ENCODE peak calls at places on chromosome 11, in seven cellular contexts. One of them, this sample, is unnamed.

GRCh38 chr11:132373405-132374141 is 1003.2 kb downstream of the NTM start:
- DNase-seq in esophagus muscularis mucosa: no peak
- DNase-seq in HepG2: no peak
- DNase-seq in neuronal stem cell: no peak
- DNase-seq in pancreas: no peak
- DNase-seq in lower lobe of right lung: no peak
- DNase-seq in kidney: no peak
- DNase-seq in this sample: no peak

GRCh38 chr11:10657308-10658271 is 36.0 kb downstream of the IRAG1 start:
- DNase-seq in esophagus muscularis mucosa: no peak
- DNase-seq in HepG2: no peak
- DNase-seq in neuronal stem cell: no peak
- DNase-seq in pancreas: no peak
- DNase-seq in lower lobe of right lung: no peak
- DNase-seq in kidney: no peak
- DNase-seq in this sample: no peak

GRCh38 chr11:6599449-6599848 is 4.0 kb downstream of the RRP8 start:
- DNase-seq in esophagus muscularis mucosa: peak; percentile 12
- DNase-seq in HepG2: no peak
- DNase-seq in neuronal stem cell: no peak
- DNase-seq in pancreas: no peak
- DNase-seq in lower lobe of right lung: no peak
- DNase-seq in kidney: no peak
- DNase-seq in this sample: no peak

GRCh38 chr11:110366234-110366633 is 63.5 kb upstream of the FDX1 start:
- DNase-seq in esophagus muscularis mucosa: no peak
- DNase-seq in HepG2: no peak
- DNase-seq in neuronal stem cell: no peak
- DNase-seq in pancreas: peak; percentile 76
- DNase-seq in lower lobe of right lung: peak; percentile 87
- DNase-seq in kidney: peak; percentile 70
- DNase-seq in this sample: no peak

GRCh38 chr11:2257023-2257700 is 13.2 kb downstream of the ASCL2 start:
- DNase-seq in esophagus muscularis mucosa: peak; percentile 55
- DNase-seq in HepG2: no peak
- DNase-seq in neuronal stem cell: no peak
- DNase-seq in pancreas: peak; percentile 57
- DNase-seq in lower lobe of right lung: peak; percentile 53
- DNase-seq in kidney: peak; percentile 95
- DNase-seq in this sample: no peak

GRCh38 chr11:12110714-12111481 is 508 bp downstream of the MICAL2 start:
- DNase-seq in esophagus muscularis mucosa: no peak
- DNase-seq in HepG2: no peak
- DNase-seq in neuronal stem cell: peak; percentile 21
- DNase-seq in pancreas: peak; percentile 70
- DNase-seq in lower lobe of right lung: peak; percentile 70
- DNase-seq in kidney: peak; percentile 82
- DNase-seq in this sample: no peak

GRCh38 chr11:6926208-6927029 is at the start of gene ZNF215:
- DNase-seq in esophagus muscularis mucosa: no peak
- DNase-seq in HepG2: no peak
- DNase-seq in neuronal stem cell: peak; percentile 78
- DNase-seq in pancreas: peak; percentile 79
- DNase-seq in lower lobe of right lung: peak; percentile 87
- DNase-seq in kidney: peak; percentile 87
- DNase-seq in this sample: peak; percentile 24

GRCh38 chr11:35050596-35050995 is 88.4 kb upstream of the CD44 start:
- DNase-seq in esophagus muscularis mucosa: no peak
- DNase-seq in HepG2: no peak
- DNase-seq in neuronal stem cell: no peak
- DNase-seq in pancreas: no peak
- DNase-seq in lower lobe of right lung: no peak
- DNase-seq in kidney: no peak
- DNase-seq in this sample: no peak

GRCh38 chr11:72283947-72284346 is 40.0 kb upstream of the PHOX2A start:
- DNase-seq in esophagus muscularis mucosa: no peak
- DNase-seq in HepG2: no peak
- DNase-seq in neuronal stem cell: no peak
- DNase-seq in pancreas: no peak
- DNase-seq in lower lobe of right lung: no peak
- DNase-seq in kidney: no peak
- DNase-seq in this sample: no peak

GRCh38 chr11:69167916-69168691 is 12.4 kb downstream of the SMIM38 start:
- DNase-seq in esophagus muscularis mucosa: no peak
- DNase-seq in HepG2: no peak
- DNase-seq in neuronal stem cell: no peak
- DNase-seq in pancreas: no peak
- DNase-seq in lower lobe of right lung: no peak
- DNase-seq in kidney: no peak
- DNase-seq in this sample: no peak

GRCh38 chr11:131691558-131692041 is 321.2 kb downstream of the NTM start:
- DNase-seq in esophagus muscularis mucosa: no peak
- DNase-seq in HepG2: no peak
- DNase-seq in neuronal stem cell: no peak
- DNase-seq in pancreas: peak; percentile 67
- DNase-seq in lower lobe of right lung: no peak
- DNase-seq in kidney: peak; percentile 54
- DNase-seq in this sample: no peak

GRCh38 chr11:48103621-48104561 is 112.7 kb upstream of the OR4B1 start:
- DNase-seq in esophagus muscularis mucosa: peak; percentile 88
- DNase-seq in HepG2: peak; percentile 29
- DNase-seq in neuronal stem cell: no peak
- DNase-seq in pancreas: no peak
- DNase-seq in lower lobe of right lung: no peak
- DNase-seq in kidney: no peak
- DNase-seq in this sample: no peak

GRCh38 chr11:75480185-75480889 is 45.4 kb downstream of the GDPD5 start:
- DNase-seq in esophagus muscularis mucosa: no peak
- DNase-seq in HepG2: no peak
- DNase-seq in neuronal stem cell: no peak
- DNase-seq in pancreas: no peak
- DNase-seq in lower lobe of right lung: no peak
- DNase-seq in kidney: no peak
- DNase-seq in this sample: no peak

GRCh38 chr11:69253028-69253427 is 40.9 kb upstream of the MYEOV start:
- DNase-seq in esophagus muscularis mucosa: no peak
- DNase-seq in HepG2: no peak
- DNase-seq in neuronal stem cell: no peak
- DNase-seq in pancreas: no peak
- DNase-seq in lower lobe of right lung: no peak
- DNase-seq in kidney: no peak
- DNase-seq in this sample: no peak

DNA sequence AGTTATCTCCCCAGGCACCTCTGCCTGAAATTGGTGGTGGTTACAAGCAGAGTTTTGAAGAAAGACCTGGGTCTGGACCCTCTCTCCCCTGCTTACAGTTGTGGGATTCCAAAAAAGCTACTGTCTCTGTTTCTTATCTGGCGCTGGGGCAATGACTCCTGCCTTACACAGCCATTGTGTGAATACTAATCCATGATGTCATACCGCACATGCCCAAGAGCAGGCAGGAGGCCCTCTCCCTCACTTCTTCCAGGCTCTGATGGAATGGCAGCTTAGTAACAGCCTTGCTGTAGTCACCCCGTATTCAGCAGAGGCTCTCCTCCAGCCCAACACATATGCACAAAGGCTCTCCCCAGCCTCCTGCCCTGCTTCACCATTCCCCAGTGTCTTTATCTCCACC is 165.8 kb downstream of the ETS1 start:
- DNase-seq in esophagus muscularis mucosa: no peak
- DNase-seq in HepG2: no peak
- DNase-seq in neuronal stem cell: no peak
- DNase-seq in pancreas: no peak
- DNase-seq in lower lobe of right lung: no peak
- DNase-seq in kidney: no peak
- DNase-seq in this sample: no peak
- H3K4me3 ChIP-seq in esophagus muscularis mucosa: no peak overlapping the region
- H3K4me3 ChIP-seq in HepG2: no peak overlapping the region
- H3K4me3 ChIP-seq in neuronal stem cell: no peak overlapping the region
- H3K4me3 ChIP-seq in pancreas: no peak overlapping the region
- H3K4me3 ChIP-seq in lower lobe of right lung: no peak overlapping the region
- H3K4me3 ChIP-seq in kidney: no peak overlapping the region
- H3K4me3 ChIP-seq in this sample: no peak overlapping the region

GRCh38 chr11:70824590-70825300 is 426.4 kb downstream of the CTTN start:
- DNase-seq in esophagus muscularis mucosa: no peak
- DNase-seq in HepG2: no peak
- DNase-seq in neuronal stem cell: no peak
- DNase-seq in pancreas: no peak
- DNase-seq in lower lobe of right lung: no peak
- DNase-seq in kidney: no peak
- DNase-seq in this sample: no peak

GRCh38 chr11:70826541-70826943 is 425.8 kb downstream of the SHANK2 start:
- DNase-seq in esophagus muscularis mucosa: no peak
- DNase-seq in HepG2: no peak
- DNase-seq in neuronal stem cell: peak; percentile 57
- DNase-seq in pancreas: no peak
- DNase-seq in lower lobe of right lung: no peak
- DNase-seq in kidney: peak; percentile 45
- DNase-seq in this sample: no peak

GRCh38 chr11:70828498-70829159 is 423.7 kb downstream of the SHANK2 start:
- DNase-seq in esophagus muscularis mucosa: no peak
- DNase-seq in HepG2: no peak
- DNase-seq in neuronal stem cell: no peak
- DNase-seq in pancreas: no peak
- DNase-seq in lower lobe of right lung: no peak
- DNase-seq in kidney: no peak
- DNase-seq in this sample: no peak

GRCh38 chr11:70825893-70826540 is 426.4 kb downstream of the SHANK2 start:
- DNase-seq in esophagus muscularis mucosa: no peak
- DNase-seq in HepG2: no peak
- DNase-seq in neuronal stem cell: peak; percentile 26
- DNase-seq in pancreas: no peak
- DNase-seq in lower lobe of right lung: no peak
- DNase-seq in kidney: no peak
- DNase-seq in this sample: no peak

DNA sequence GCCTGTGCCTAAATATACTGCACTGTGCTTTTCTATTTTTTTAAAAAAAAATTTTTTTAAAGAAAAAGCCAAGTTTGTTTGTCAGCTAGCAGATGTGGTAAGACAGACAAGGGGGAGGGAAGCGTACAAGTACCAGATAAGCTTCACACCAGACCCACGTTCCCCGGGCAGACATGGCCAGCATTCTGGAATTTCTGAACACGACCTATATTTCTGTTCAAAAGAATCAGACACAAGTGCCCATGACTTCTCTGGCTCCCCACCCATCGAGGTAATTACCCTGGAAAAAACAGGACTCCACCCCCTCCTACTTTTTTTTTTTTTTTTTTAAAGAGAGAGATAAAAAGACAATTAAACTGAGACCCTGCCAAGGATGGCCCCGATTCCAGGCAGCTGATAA is 425.4 kb downstream of the SHANK2 start:
- DNase-seq in esophagus muscularis mucosa: no peak
- DNase-seq in HepG2: no peak
- DNase-seq in neuronal stem cell: no peak
- DNase-seq in pancreas: no peak
- DNase-seq in lower lobe of right lung: no peak
- DNase-seq in kidney: no peak
- DNase-seq in this sample: no peak
- H3K4me3 ChIP-seq in esophagus muscularis mucosa: peak overlapping the region; percentile 52
- H3K4me3 ChIP-seq in HepG2: no peak overlapping the region
- H3K4me3 ChIP-seq in neuronal stem cell: no peak overlapping the region
- H3K4me3 ChIP-seq in pancreas: no peak overlapping the region
- H3K4me3 ChIP-seq in lower lobe of right lung: no peak overlapping the region
- H3K4me3 ChIP-seq in kidney: no peak overlapping the region
- H3K4me3 ChIP-seq in this sample: no peak overlapping the region

DNA sequence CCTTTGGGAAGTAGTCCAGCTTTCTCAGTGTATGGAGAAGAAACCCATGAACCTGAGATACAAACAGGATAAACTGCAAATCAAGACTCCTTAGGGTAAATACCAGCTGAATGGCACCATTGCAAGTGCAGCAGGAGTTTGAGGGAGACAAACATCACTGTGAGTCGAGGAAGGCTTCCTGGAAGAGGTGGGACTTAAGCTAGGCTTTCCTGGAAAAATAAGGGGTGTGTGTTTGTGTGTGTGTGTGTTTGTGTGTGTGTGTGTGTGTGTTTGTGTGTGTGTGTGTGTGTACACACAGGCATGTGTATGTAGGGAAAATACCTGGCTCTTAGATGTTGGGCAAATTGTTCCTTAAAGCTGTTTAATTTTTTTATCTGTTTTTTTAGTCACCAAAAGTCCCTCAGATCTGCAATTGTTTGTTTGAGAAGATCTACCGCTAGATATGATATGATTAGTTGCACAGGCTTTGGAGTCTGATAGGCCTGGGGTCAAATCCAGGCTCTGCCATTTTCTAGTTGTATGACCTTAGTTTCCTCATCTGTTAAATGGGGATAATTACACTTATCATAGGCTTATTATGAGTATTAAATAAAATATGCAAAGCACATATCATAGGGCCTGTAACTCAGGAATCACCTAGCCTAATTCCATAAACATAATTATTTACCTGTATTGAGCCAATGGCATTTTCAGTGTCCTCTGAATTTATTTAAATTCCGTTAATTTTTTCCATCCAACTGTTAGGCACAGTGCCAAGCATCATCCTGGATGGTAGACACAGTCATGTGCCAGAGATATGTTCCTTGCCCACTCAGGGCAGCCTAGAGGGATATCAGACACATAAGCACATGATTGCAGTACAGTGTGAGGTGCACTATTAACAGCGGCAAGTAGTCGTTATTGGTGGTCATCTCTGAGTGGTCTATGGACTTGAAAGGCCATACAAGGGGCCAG is 85.6 kb upstream of the EED start:
- DNase-seq in esophagus muscularis mucosa: no peak
- DNase-seq in HepG2: no peak
- DNase-seq in neuronal stem cell: no peak
- DNase-seq in pancreas: no peak
- DNase-seq in lower lobe of right lung: no peak
- DNase-seq in kidney: no peak
- DNase-seq in this sample: no peak
- H3K4me3 ChIP-seq in esophagus muscularis mucosa: no peak overlapping the region
- H3K4me3 ChIP-seq in HepG2: no peak overlapping the region
- H3K4me3 ChIP-seq in neuronal stem cell: no peak overlapping the region
- H3K4me3 ChIP-seq in pancreas: no peak overlapping the region
- H3K4me3 ChIP-seq in lower lobe of right lung: no peak overlapping the region
- H3K4me3 ChIP-seq in kidney: no peak overlapping the region
- H3K4me3 ChIP-seq in this sample: no peak overlapping the region

GRCh38 chr11:118911113-118911879 is 14.4 kb downstream of the BCL9L start:
- DNase-seq in esophagus muscularis mucosa: no peak
- DNase-seq in HepG2: peak; percentile 83
- DNase-seq in neuronal stem cell: no peak
- DNase-seq in pancreas: no peak
- DNase-seq in lower lobe of right lung: no peak
- DNase-seq in kidney: peak; percentile 83
- DNase-seq in this sample: no peak

GRCh38 chr11:118913411-118914125 is 12.2 kb downstream of the BCL9L start:
- DNase-seq in esophagus muscularis mucosa: no peak
- DNase-seq in HepG2: no peak
- DNase-seq in neuronal stem cell: no peak
- DNase-seq in pancreas: no peak
- DNase-seq in lower lobe of right lung: peak; percentile 52
- DNase-seq in kidney: peak; percentile 77
- DNase-seq in this sample: no peak

GRCh38 chr11:118914178-118914918 is 11.4 kb downstream of the BCL9L start:
- DNase-seq in esophagus muscularis mucosa: no peak
- DNase-seq in HepG2: peak; percentile 53
- DNase-seq in neuronal stem cell: no peak
- DNase-seq in pancreas: peak; percentile 80
- DNase-seq in lower lobe of right lung: no peak
- DNase-seq in kidney: peak; percentile 86
- DNase-seq in this sample: no peak

GRCh38 chr11:118911880-118912741 is 13.6 kb downstream of the BCL9L start:
- DNase-seq in esophagus muscularis mucosa: peak; percentile 97
- DNase-seq in HepG2: peak; percentile 83
- DNase-seq in neuronal stem cell: no peak
- DNase-seq in pancreas: no peak
- DNase-seq in lower lobe of right lung: no peak
- DNase-seq in kidney: peak; percentile 95
- DNase-seq in this sample: no peak

GRCh38 chr11:118912742-118913410 is 12.8 kb downstream of the BCL9L start:
- DNase-seq in esophagus muscularis mucosa: no peak
- DNase-seq in HepG2: no peak
- DNase-seq in neuronal stem cell: no peak
- DNase-seq in pancreas: no peak
- DNase-seq in lower lobe of right lung: no peak
- DNase-seq in kidney: peak; percentile 75
- DNase-seq in this sample: no peak
- H3K4me3 ChIP-seq in esophagus muscularis mucosa: peak overlapping the region; percentile 53
- H3K4me3 ChIP-seq in HepG2: peak overlapping the region; percentile 43
- H3K4me3 ChIP-seq in neuronal stem cell: no peak overlapping the region
- H3K4me3 ChIP-seq in pancreas: no peak overlapping the region
- H3K4me3 ChIP-seq in lower lobe of right lung: peak overlapping the region; percentile 53
- H3K4me3 ChIP-seq in kidney: no peak overlapping the region
- H3K4me3 ChIP-seq in this sample: no peak overlapping the region

This sample was measured in AG04449.